ENCODE peak calls at places on chromosomes 4 and X, in five cellular contexts. One of them, this sample, is unnamed.

GRCh38 chr4:181278941-181279340 is 964.3 kb upstream of the TENM3 start:
- DNase-seq in GM23248: no peak
- DNase-seq in HCT116: no peak
- DNase-seq in IMR-90: no peak
- DNase-seq in neural progenitor cell: no peak
- DNase-seq in this sample: no peak

GRCh38 chr4:78155616-78156105 is 98.5 kb downstream of the FRAS1 start:
- DNase-seq in GM23248: no peak
- DNase-seq in HCT116: peak; percentile 7
- DNase-seq in IMR-90: no peak
- DNase-seq in neural progenitor cell: no peak
- DNase-seq in this sample: no peak

GRCh38 chrX:14963447-14964236 is 90.4 kb downstream of the MOSPD2 start:
- DNase-seq in GM23248: peak; percentile 53
- DNase-seq in HCT116: peak; percentile 49
- DNase-seq in IMR-90: peak; percentile 47
- DNase-seq in neural progenitor cell: no peak
- DNase-seq in this sample: peak; percentile 41

GRCh38 chr4:55184600-55185523 is 59.5 kb upstream of the KDR start:
- DNase-seq in GM23248: peak; percentile 60
- DNase-seq in HCT116: peak; percentile 64
- DNase-seq in IMR-90: peak; percentile 66
- DNase-seq in neural progenitor cell: no peak
- DNase-seq in this sample: peak; percentile 52

GRCh38 chrX:31223817-31224216 is 152.0 kb upstream of the FTHL17 start:
- DNase-seq in GM23248: peak; percentile 80
- DNase-seq in HCT116: no peak
- DNase-seq in IMR-90: peak; percentile 80
- DNase-seq in neural progenitor cell: no peak
- DNase-seq in this sample: peak; percentile 30

GRCh38 chr4:36676139-36677050 is 395.0 kb downstream of the DTHD1 start:
- DNase-seq in GM23248: no peak
- DNase-seq in HCT116: no peak
- DNase-seq in IMR-90: no peak
- DNase-seq in neural progenitor cell: no peak
- DNase-seq in this sample: no peak

GRCh38 chr4:104818579-104818978 is 323.9 kb upstream of the CXXC4 start:
- DNase-seq in GM23248: no peak
- DNase-seq in HCT116: no peak
- DNase-seq in IMR-90: no peak
- DNase-seq in neural progenitor cell: no peak
- DNase-seq in this sample: no peak

GRCh38 chr4:879730-880079 is 52.4 kb downstream of the GAK start:
- DNase-seq in GM23248: no peak
- DNase-seq in HCT116: no peak
- DNase-seq in IMR-90: no peak
- DNase-seq in neural progenitor cell: no peak
- DNase-seq in this sample: no peak

GRCh38 chrX:42149786-42150185 is 226.4 kb upstream of the CASK start:
- DNase-seq in GM23248: no peak
- DNase-seq in HCT116: no peak
- DNase-seq in IMR-90: no peak
- DNase-seq in neural progenitor cell: no peak
- DNase-seq in this sample: no peak

GRCh38 chr4:61177361-61177760 is 22.8 kb upstream of the ADGRL3 start:
- DNase-seq in GM23248: no peak
- DNase-seq in HCT116: no peak
- DNase-seq in IMR-90: no peak
- DNase-seq in neural progenitor cell: no peak
- DNase-seq in this sample: no peak

GRCh38 chr4:176273741-176274140 is 4.7 kb upstream of the ASB5 start:
- DNase-seq in GM23248: no peak
- DNase-seq in HCT116: no peak
- DNase-seq in IMR-90: no peak
- DNase-seq in neural progenitor cell: no peak
- DNase-seq in this sample: no peak

GRCh38 chr4:176274441-176274840 is 5.4 kb upstream of the ASB5 start:
- DNase-seq in GM23248: peak; percentile 88
- DNase-seq in HCT116: no peak
- DNase-seq in IMR-90: no peak
- DNase-seq in neural progenitor cell: no peak
- DNase-seq in this sample: peak; percentile 25

GRCh38 chr4:176276710-176277109 is 7.7 kb upstream of the ASB5 start:
- DNase-seq in GM23248: no peak
- DNase-seq in HCT116: no peak
- DNase-seq in IMR-90: no peak
- DNase-seq in neural progenitor cell: no peak
- DNase-seq in this sample: no peak

GRCh38 chr4:176272799-176273198 is 3.8 kb upstream of the ASB5 start:
- DNase-seq in GM23248: no peak
- DNase-seq in HCT116: no peak
- DNase-seq in IMR-90: no peak
- DNase-seq in neural progenitor cell: no peak
- DNase-seq in this sample: no peak

DNA sequence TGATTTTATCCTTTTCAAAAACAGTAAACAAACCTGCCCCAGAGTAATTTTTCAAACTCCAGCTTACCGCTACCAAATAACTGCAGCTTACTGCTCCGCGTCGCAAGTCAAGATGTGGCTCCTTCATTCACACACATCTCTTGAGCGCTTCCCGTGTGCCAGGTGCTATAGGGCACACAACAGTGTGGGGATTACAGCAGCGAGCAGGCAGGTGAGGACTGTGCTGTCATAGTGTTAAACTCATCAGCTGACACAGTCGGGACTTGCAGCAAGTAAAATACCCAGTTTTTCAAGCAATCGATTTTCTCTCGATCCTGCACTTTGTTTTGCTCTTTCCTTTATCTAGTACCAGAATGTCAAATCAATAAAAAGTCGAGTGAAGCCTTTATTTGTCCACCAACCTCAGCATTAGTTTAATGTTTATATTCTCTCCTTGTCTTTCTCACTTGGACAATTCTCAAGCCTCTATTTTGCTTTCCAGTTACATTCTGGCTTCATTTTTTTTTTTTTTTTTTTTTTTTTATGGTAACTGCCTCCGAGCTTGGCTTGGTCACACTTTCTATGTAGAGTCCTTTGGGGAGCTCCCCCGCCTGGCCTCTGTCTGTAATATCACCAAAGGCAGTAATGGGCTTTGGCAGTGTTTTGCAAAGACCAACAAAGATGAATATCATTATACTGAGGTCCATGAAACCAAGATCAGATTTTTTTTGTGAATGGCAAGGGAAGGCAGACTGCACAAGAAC is 8.3 kb upstream of the ASB5 start:
- DNase-seq in GM23248: peak; percentile 91
- DNase-seq in HCT116: peak; percentile 39
- DNase-seq in IMR-90: peak; percentile 71
- DNase-seq in neural progenitor cell: peak; percentile 75
- DNase-seq in this sample: no peak
- H3K9ac ChIP-seq in GM23248: no peak overlapping the region
- H3K9ac ChIP-seq in HCT116: no peak overlapping the region
- H3K9ac ChIP-seq in IMR-90: no peak overlapping the region
- H3K9ac ChIP-seq in neural progenitor cell: no peak overlapping the region
- H3K9ac ChIP-seq in this sample: no peak overlapping the region

GRCh38 chr4:123741906-123742305 is 345.3 kb downstream of the SPRY1 start:
- DNase-seq in GM23248: no peak
- DNase-seq in HCT116: no peak
- DNase-seq in IMR-90: peak; percentile 4
- DNase-seq in neural progenitor cell: no peak
- DNase-seq in this sample: no peak
- H3K9ac ChIP-seq in GM23248: no peak overlapping the region
- H3K9ac ChIP-seq in HCT116: no peak overlapping the region
- H3K9ac ChIP-seq in IMR-90: no peak overlapping the region
- H3K9ac ChIP-seq in neural progenitor cell: no peak overlapping the region
- H3K9ac ChIP-seq in this sample: no peak overlapping the region

GRCh38 chrX:357693-358471 is 28.8 kb downstream of the PPP2R3B start:
- DNase-seq in GM23248: peak; percentile 51
- DNase-seq in HCT116: no peak
- DNase-seq in IMR-90: peak; percentile 60
- DNase-seq in neural progenitor cell: no peak
- DNase-seq in this sample: no peak
- H3K9ac ChIP-seq in GM23248: no peak overlapping the region
- H3K9ac ChIP-seq in HCT116: no peak overlapping the region
- H3K9ac ChIP-seq in IMR-90: no peak overlapping the region
- H3K9ac ChIP-seq in neural progenitor cell: no peak overlapping the region
- H3K9ac ChIP-seq in this sample: no peak overlapping the region

DNA sequence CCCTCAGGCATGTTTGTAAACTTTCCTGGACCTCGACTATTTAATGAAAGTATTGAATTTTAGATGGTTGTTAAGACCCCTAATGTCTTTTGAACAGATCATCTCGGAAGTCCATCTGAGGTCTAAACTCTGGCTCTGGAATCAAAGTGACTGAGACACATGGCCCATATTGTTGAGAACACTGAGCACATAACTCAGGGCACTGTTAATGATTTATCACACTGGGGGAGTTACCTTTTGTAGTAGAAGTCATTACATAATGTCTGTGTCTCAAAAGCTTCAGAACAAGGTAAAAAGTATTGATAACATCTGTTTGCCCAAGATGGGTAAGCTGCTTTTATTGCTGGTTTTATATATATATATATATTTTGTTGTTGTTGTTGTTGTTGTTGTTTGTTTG is 103.4 kb upstream of the HS3ST1 start:
- DNase-seq in GM23248: no peak
- DNase-seq in HCT116: no peak
- DNase-seq in IMR-90: no peak
- DNase-seq in neural progenitor cell: no peak
- DNase-seq in this sample: no peak
- H3K9ac ChIP-seq in GM23248: no peak overlapping the region
- H3K9ac ChIP-seq in HCT116: no peak overlapping the region
- H3K9ac ChIP-seq in IMR-90: no peak overlapping the region
- H3K9ac ChIP-seq in neural progenitor cell: no peak overlapping the region
- H3K9ac ChIP-seq in this sample: no peak overlapping the region

GRCh38 chr4:113433536-113434246 is 327.8 kb downstream of the CAMK2D start:
- DNase-seq in GM23248: peak; percentile 74
- DNase-seq in HCT116: no peak
- DNase-seq in IMR-90: no peak
- DNase-seq in neural progenitor cell: no peak
- DNase-seq in this sample: no peak
- H3K9ac ChIP-seq in GM23248: peak overlapping the region; percentile 44
- H3K9ac ChIP-seq in HCT116: no peak overlapping the region
- H3K9ac ChIP-seq in IMR-90: no peak overlapping the region
- H3K9ac ChIP-seq in neural progenitor cell: no peak overlapping the region
- H3K9ac ChIP-seq in this sample: no peak overlapping the region

DNA sequence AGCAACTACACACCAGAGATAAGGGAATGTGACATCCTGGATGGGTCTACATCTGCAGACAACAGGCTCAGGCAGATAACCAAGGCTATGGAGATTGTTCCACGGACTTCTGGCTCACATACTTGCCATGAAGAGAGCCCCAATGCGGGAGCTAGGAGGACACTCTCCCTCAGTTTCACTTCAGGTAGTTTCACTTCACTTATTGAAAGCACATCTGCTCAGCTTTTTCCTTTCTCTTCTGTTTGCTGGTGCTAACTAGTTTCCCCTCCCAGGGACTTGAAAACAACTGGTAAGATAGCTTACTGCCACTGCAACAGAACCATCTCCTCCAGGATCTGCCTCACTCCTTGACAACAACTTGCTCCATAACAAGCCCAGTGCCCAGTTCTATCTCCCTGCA is 1.4 kb upstream of the CT47C1 start:
- DNase-seq in GM23248: no peak
- DNase-seq in HCT116: no peak
- DNase-seq in IMR-90: no peak
- DNase-seq in neural progenitor cell: no peak
- DNase-seq in this sample: no peak
- H3K9ac ChIP-seq in GM23248: no peak overlapping the region
- H3K9ac ChIP-seq in HCT116: no peak overlapping the region
- H3K9ac ChIP-seq in IMR-90: no peak overlapping the region
- H3K9ac ChIP-seq in neural progenitor cell: no peak overlapping the region
- H3K9ac ChIP-seq in this sample: no peak overlapping the region

GRCh38 chr4:6246170-6246634 is 23.4 kb upstream of the WFS1 start:
- DNase-seq in GM23248: no peak
- DNase-seq in HCT116: no peak
- DNase-seq in IMR-90: no peak
- DNase-seq in neural progenitor cell: no peak
- DNase-seq in this sample: no peak
- H3K9ac ChIP-seq in GM23248: no peak overlapping the region
- H3K9ac ChIP-seq in HCT116: no peak overlapping the region
- H3K9ac ChIP-seq in IMR-90: no peak overlapping the region
- H3K9ac ChIP-seq in neural progenitor cell: no peak overlapping the region
- H3K9ac ChIP-seq in this sample: no peak overlapping the region

DNA sequence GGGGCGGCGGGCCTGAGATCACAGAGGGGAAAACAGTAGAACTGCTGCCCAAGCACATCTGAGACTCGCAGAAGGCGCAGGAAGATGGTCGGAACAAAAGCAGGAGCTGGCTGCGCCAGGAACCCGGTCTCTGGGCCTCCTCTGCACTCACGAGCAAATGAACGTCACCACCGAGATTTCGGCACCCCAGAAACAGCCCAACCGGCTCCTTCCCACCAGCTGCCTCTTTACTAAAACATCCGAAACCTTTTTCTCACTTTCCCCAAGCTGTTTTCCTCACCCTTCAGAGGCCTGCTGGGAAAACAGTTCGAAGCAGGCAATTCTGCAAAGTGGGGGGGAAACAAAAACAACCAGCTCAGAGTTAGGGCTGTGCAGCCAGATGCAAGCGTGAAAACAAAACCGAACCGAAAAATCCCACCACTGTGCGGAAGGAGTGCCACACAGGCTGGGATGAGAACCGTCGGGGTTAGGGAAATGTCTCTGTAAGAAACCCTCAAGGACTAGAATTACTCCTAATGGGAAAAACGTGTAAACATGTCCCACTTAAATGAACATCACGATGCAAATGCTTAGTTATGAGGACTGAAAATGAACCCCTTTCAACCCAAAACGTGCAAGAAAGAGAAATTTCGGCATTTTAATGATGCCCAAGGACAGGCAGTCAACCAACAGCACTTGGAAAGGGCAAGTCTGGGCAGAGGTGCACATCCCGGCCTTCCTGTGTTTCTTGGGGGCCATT is 15.9 kb downstream of the DHRSX start:
- DNase-seq in GM23248: peak; percentile 76
- DNase-seq in HCT116: no peak
- DNase-seq in IMR-90: peak; percentile 54
- DNase-seq in neural progenitor cell: peak; percentile 34
- DNase-seq in this sample: peak; percentile 19
- H3K9ac ChIP-seq in GM23248: peak overlapping the region; percentile 78
- H3K9ac ChIP-seq in HCT116: no peak overlapping the region
- H3K9ac ChIP-seq in IMR-90: peak overlapping the region; percentile 27
- H3K9ac ChIP-seq in neural progenitor cell: peak overlapping the region; percentile 47
- H3K9ac ChIP-seq in this sample: peak overlapping the region; percentile 2

DNA sequence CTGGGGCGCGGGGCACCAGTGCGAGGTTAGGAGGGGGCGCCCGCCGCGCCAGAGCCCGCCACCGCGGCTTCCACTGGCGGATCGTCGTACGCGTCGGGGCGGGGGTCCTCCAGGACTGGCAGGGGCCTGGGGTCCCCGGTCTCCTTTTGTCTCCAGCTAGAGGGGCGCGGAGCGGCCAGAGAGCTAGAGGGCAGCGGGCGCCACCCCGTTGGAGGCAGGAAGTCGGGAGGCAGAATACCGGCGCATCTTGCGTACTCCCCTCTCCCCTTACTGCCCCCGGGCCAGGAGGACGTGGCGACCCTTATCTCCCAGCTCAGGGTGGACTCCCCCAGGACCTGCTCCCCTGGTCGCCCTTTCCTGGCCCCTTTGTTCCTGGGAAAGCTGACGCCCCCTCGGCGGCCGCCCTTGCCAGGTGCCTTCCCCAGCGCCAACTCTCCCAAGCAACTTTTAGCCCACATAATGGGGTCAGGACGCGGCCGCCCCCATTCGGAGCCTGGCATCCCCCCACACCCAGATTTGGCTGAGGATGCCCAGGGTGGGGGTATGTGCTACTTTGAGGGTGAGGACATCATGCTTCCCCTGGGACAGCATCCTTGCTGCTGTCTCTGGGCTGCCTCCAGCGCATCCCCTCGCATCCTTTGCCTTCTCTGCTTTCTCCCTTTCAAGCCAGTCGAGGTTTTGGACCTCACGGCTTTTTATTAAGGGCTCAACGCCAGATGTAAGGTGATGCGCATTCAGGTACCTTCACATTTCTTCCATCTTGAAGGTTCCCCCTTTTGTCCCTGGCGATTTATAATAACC is 976 bp downstream of the CNKSR2 start:
- DNase-seq in GM23248: no peak
- DNase-seq in HCT116: no peak
- DNase-seq in IMR-90: no peak
- DNase-seq in neural progenitor cell: peak; percentile 28
- DNase-seq in this sample: no peak
- H3K9ac ChIP-seq in GM23248: no peak overlapping the region
- H3K9ac ChIP-seq in HCT116: no peak overlapping the region
- H3K9ac ChIP-seq in IMR-90: no peak overlapping the region
- H3K9ac ChIP-seq in neural progenitor cell: peak overlapping the region; percentile 40
- H3K9ac ChIP-seq in this sample: no peak overlapping the region